ENCODE peak calls at places on chromosome 18, in four cellular contexts. M, U, F and E are unnamed samples. For H3K4me1, the result is how much of the 10 kb centered on the place peaks cover.

GRCh38 chr18:31500161-31500688 is 2.2 kb downstream of the DSG2 start:
- ATAC-seq in F (no peak), M (no peak), U (no peak), E (no peak)

GRCh38 chr18:75489493-75490190 is 62.1 kb upstream of the SMIM21 start:
- ATAC-seq in M (peak), U (no peak), F (no peak), E (no peak)

GRCh38 chr18:35458271-35458670 is 39.5 kb downstream of the INO80C start:
- ATAC-seq in U (peak), M (peak), F (no peak), E (no peak)

GRCh38 chr18:8453528-8453927 is 155.7 kb upstream of the RAB12 start:
- ATAC-seq in U (no peak), M (no peak), F (no peak), E (no peak)

GRCh38 chr18:12420831-12421421 is 13.2 kb downstream of the PRELID3A start:
- ATAC-seq in U (peak), M (no peak), F (no peak), E (peak)

GRCh38 chr18:60872434-60872833 is 460.8 kb upstream of the CDH20 start:
- ATAC-seq in U (no peak), M (no peak), F (no peak), E (no peak)

GRCh38 chr18:71068338-71068737 is 779.5 kb downstream of the SOCS6 start:
- ATAC-seq in U (no peak), F (no peak), M (no peak), E (no peak)

GRCh38 chr18:62844850-62845643 is 129.7 kb downstream of the PHLPP1 start:
- ATAC-seq in M (no peak), F (peak), U (no peak), E (no peak)

GRCh38 chr18:24930974-24931373 is 421.0 kb downstream of the ZNF521 start:
- ATAC-seq in U (no peak), F (no peak), M (no peak), E (no peak)

GRCh38 chr18:63762518-63762917 is 12.7 kb upstream of the SERPINB7 start:
- ATAC-seq in F (no peak), M (no peak), U (no peak), E (no peak)

GRCh38 chr18:38751897-38752296 is 1186.3 kb upstream of the CELF4 start:
- ATAC-seq in U (no peak), F (no peak), M (no peak), E (peak)

GRCh38 chr18:22106536-22107292 is 62.7 kb upstream of the GATA6 start:
- ATAC-seq in U (no peak), F (peak), M (no peak), E (no peak)

GRCh38 chr18:50034029-50034428 is 160.9 kb downstream of the MYO5B start:
- ATAC-seq in M (no peak), U (no peak), F (no peak), E (no peak)

GRCh38 chr18:38909972-38910371 is 1344.4 kb upstream of the CELF4 start:
- ATAC-seq in F (no peak), M (no peak), U (no peak), E (no peak)

GRCh38 chr18:71027531-71027930 is 738.7 kb downstream of the SOCS6 start:
- ATAC-seq in F (no peak), U (no peak), M (no peak), E (no peak)

GRCh38 chr18:13217971-13218375 is 587 bp upstream of the LDLRAD4 start:
- ATAC-seq in M (peak), U (peak), F (no peak), E (peak)

GRCh38 chr18:8426401-8426800 is 182.8 kb upstream of the RAB12 start:
- ATAC-seq in F (peak), M (peak), U (peak), E (no peak)

GRCh38 chr18:7464245-7464966 is 102.7 kb upstream of the PTPRM start:
- ATAC-seq in M (no peak), F (no peak), U (no peak), E (peak)

GRCh38 chr18:35311506-35311905 is 21.5 kb upstream of the ZSCAN30 start:
- ATAC-seq in M (no peak), U (no peak), F (no peak), E (no peak)

GRCh38 chr18:78579854-78580577 is 399.6 kb upstream of the SALL3 start:
- ATAC-seq in U (no peak), F (no peak), M (no peak), E (no peak)

GRCh38 chr18:12766986-12767433 is 64.2 kb downstream of the PSMG2 start:
- ATAC-seq in F (peak), M (peak), U (peak), E (no peak)

GRCh38 chr18:30350263-30350662 is 692.3 kb downstream of the DSC3 start:
- ATAC-seq in M (no peak), U (no peak), F (no peak), E (no peak)

GRCh38 chr18:45136381-45137088 is 455.8 kb downstream of the SETBP1 start:
- ATAC-seq in U (no peak), F (no peak), M (no peak), E (no peak)

GRCh38 chr18:50665519-50665918 is 105.6 kb downstream of the MAPK4 start:
- ATAC-seq in F (no peak), M (no peak), U (no peak), E (no peak)

GRCh38 chr18:56451188-56451587 is 187.2 kb downstream of the TXNL1 start:
- ATAC-seq in M (no peak), F (no peak), U (no peak), E (no peak)

GRCh38 chr18:35592298-35592697 is 10.8 kb downstream of the GALNT1 start:
- ATAC-seq in M (no peak), F (no peak), U (no peak), E (no peak)

GRCh38 chr18:76426738-76427305 is 68.2 kb downstream of the ZNF516 start:
- ATAC-seq in M (peak), F (peak), U (peak), E (no peak)

GRCh38 chr18:50099725-50100414 is 95.1 kb downstream of the MYO5B start:
- ATAC-seq in U (no peak), F (no peak), M (no peak), E (peak)

GRCh38 chr18:76610933-76611749 is 116.1 kb upstream of the ZNF516 start:
- ATAC-seq in U (peak), M (peak), F (no peak), E (no peak)

GRCh38 chr18:33959609-33960008 is 265.1 kb downstream of the NOL4 start:
- ATAC-seq in F (no peak), M (no peak), U (no peak), E (no peak)

GRCh38 chr18:1090758-1091157 is 186.1 kb downstream of the ADCYAP1 start:
- ATAC-seq in F (no peak), M (no peak), U (no peak), E (no peak)

GRCh38 chr18:23280844-23281243 is 145.6 kb downstream of the CABLES1 start:
- ATAC-seq in M (no peak), F (no peak), U (no peak), E (no peak)

DNA sequence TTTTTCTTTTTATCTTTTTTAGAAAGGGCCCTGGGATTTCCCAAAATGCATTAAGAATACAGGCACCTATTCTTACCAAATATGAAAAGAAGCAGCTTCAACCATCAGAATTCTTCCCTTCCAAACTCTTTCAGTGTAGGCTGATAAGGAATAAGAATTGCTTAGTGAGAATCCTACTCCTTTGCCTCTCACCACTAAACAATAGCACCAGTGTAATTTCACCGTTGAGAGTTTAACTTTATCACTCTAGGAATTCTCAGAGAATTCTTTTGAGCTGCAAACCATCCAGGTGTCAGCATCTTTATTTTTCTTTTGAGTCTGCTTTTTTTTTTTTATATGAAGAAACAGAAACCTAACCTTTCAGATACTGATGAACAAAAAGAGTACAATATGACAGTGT is 194.9 kb downstream of the RIT2 start:
- ATAC-seq in M (no peak), U (no peak), F (no peak), E (no peak)
- H3K4me1 ChIP-seq in M (under half), U (under half), F (under half), E (under half)

GRCh38 chr18:48831802-48832201 is 119.0 kb downstream of the SMAD7 start:
- ATAC-seq in F (no peak), M (no peak), U (no peak), E (no peak)
- TF ChIP-seq EP300 in F (no peak), M (no peak), U (no peak), E (no peak)

DNA sequence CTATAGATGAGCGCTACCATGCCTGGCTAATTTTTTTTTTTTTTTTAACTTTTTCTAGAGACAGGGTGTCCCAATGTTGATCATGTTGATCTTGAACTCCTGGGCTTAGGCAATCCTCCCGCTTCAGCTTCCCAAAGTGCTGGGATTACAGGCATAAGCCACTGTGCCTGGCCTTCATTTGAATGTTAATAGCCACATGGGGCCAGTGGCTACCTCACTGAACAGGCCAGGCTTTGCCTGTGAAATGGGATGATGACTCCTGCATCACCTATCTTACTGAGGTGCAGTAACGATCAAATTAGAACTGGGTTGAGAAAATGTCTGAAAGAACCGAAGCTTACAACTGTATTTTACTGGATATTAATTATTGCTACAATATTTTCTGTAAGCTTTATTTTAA is 278.7 kb downstream of the TCF4 start:
- ATAC-seq in M (no peak), U (no peak), F (no peak), E (no peak)
- H3K4me1 ChIP-seq in M (under half), U (under half), F (under half), E (under half)

GRCh38 chr18:54805571-54806334 is 22.5 kb upstream of the RAB27B start:
- ATAC-seq in U (peak), F (peak), M (peak), E (no peak)
- TF ChIP-seq EP300 in U (no peak), F (peak), M (no peak), E (no peak)

DNA sequence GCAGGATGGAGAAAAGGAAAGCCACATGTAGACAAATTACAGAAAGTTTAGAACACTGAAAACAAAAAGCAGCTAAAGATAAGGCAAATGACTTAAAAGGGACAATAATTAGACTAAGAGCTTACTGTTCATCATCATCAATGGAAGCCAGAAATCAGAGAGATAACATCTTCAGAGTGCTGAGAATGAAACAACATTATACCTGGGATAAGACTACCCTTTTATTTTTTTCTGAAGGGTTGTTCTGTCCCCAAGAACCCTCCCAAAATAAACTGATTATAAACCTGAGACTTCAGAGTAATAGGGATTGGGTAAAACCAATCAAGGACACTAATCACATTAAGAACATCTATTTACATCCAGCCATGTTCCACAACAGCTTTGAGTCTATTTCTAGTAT is 6.9 kb upstream of the NEDD4L start:
- ATAC-seq in M (no peak), U (no peak), F (no peak), E (no peak)
- H3K4me1 ChIP-seq in M (under half), U (under half), F (under half), E (under half)